ENCODE peak calls at places on chromosomes 5 and 9, in four cellular contexts. D is heart left ventricle, Z is Peyer's patch, R is GM12878. B is an unnamed sample.
A peak's percentile ranks its signal among the peaks of the same experiment; 100 is the strongest.

GRCh38 chr5:94276751-94277150 is 341.7 kb downstream of the KIAA0825 start:
- DNase-seq in D (no peak), Z (no peak), R (no peak), B (peak; percentile 17)

GRCh38 chr9:16171851-16172250 is 619.0 kb downstream of the CCDC171 start:
- DNase-seq in D (no peak), Z (no peak), R (no peak), B (no peak)

GRCh38 chr5:36777105-36777757 is 99.3 kb upstream of the NIPBL start:
- DNase-seq in D (no peak), Z (peak; percentile 55), R (no peak), B (peak; percentile 19)

GRCh38 chr5:62259699-62260220 is 46.2 kb upstream of the KIF2A start:
- DNase-seq in D (no peak), Z (no peak), R (no peak), B (peak; percentile 13)

GRCh38 chr5:157167219-157167621 is 1.2 kb upstream of the GARIN3 start:
- DNase-seq in D (no peak), Z (no peak), R (peak; percentile 16), B (peak; percentile 31)

GRCh38 chr5:109830955-109831502 is 141.3 kb downstream of the MAN2A1 start:
- DNase-seq in D (no peak), Z (no peak), R (no peak), B (no peak)

GRCh38 chr9:114869845-114870244 is 60.5 kb downstream of the TNFSF8 start:
- DNase-seq in D (no peak), Z (peak; percentile 66), R (no peak), B (no peak)

GRCh38 chr9:71509054-71509453 is 259.3 kb downstream of the CEMIP2 start:
- DNase-seq in D (no peak), Z (no peak), R (no peak), B (no peak)

GRCh38 chr5:73899055-73899454 is 273.1 kb downstream of the ARHGEF28 start:
- DNase-seq in D (no peak), Z (no peak), R (peak; percentile 75), B (peak; percentile 19)

GRCh38 chr5:133859073-133859472 is 109.4 kb downstream of the C5orf15 start:
- DNase-seq in D (no peak), Z (no peak), R (no peak), B (no peak)

GRCh38 chr5:59923465-59923864 is 29.9 kb upstream of the PDE4D start:
- DNase-seq in D (no peak), Z (no peak), R (no peak), B (peak; percentile 23)

GRCh38 chr5:39608024-39608423 is 183.2 kb upstream of the DAB2 start:
- DNase-seq in D (no peak), Z (no peak), R (no peak), B (peak; percentile 12)

GRCh38 chr9:5909999-5910398 is 19.3 kb downstream of the MLANA start:
- DNase-seq in D (no peak), Z (no peak), R (no peak), B (peak; percentile 14)

GRCh38 chr5:136023935-136024645 is 4.7 kb upstream of the TGFBI start:
- DNase-seq in D (no peak), Z (no peak), R (no peak), B (peak; percentile 75)

GRCh38 chr9:4242239-4242638 is 57.6 kb downstream of the GLIS3 start:
- DNase-seq in D (no peak), Z (no peak), R (no peak), B (no peak)

GRCh38 chr5:438481-438981 is 4.4 kb upstream of the EXOC3 start:
- DNase-seq in D (peak; percentile 46), Z (peak; percentile 38), R (no peak), B (no peak)

DNA sequence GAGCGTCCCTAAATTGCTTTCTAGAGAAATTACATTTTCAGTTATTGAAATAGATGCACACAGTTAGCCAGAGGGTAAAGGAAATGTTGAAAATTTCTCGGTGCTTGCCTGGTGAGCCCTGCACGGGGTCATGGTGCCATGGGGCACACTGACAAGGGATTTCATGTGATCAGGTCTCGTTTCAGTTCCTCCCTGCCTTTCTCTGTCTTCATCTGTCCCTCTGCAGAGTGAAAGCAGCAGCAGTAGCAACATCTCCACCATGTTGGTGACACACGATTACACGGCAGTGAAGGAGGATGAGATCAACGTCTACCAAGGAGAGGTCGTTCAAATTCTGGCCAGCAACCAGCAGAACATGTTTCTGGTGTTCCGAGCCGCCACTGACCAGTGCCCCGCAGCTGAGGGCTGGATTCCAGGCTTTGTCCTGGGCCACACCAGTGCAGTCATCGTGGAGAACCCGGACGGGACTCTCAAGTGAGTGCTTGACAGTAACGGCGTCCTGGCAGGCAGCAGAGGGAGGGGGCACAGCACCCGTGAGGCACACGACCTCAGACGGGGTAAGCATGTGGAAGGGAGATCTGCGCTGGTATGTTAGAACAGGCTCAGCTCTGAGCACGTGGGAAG is 89.1 kb upstream of the OTULINL start:
- DNase-seq in D (no peak), Z (no peak), R (no peak), B (no peak)
- H3K36me3 ChIP-seq in D (peaks cover 17% of the 10 kb centered on the region), Z (peaks cover 83% of the 10 kb centered on the region), R (peaks cover 22% of the 10 kb centered on the region), B (peaks cover 85% of the 10 kb centered on the region)

GRCh38 chr5:150177721-150178120 is 11.1 kb downstream of the CDX1 start:
- DNase-seq in D (no peak), Z (no peak), R (no peak), B (no peak)

GRCh38 chr5:150175536-150175935 is 9.0 kb downstream of the CDX1 start:
- DNase-seq in D (no peak), Z (no peak), R (no peak), B (peak; percentile 26)

GRCh38 chr5:150178262-150178661 is 11.6 kb upstream of the SLC6A7 start:
- DNase-seq in D (no peak), Z (peak; percentile 78), R (no peak), B (no peak)

GRCh38 chr5:150175076-150175475 is 8.5 kb downstream of the CDX1 start:
- DNase-seq in D (no peak), Z (no peak), R (no peak), B (no peak)

DNA sequence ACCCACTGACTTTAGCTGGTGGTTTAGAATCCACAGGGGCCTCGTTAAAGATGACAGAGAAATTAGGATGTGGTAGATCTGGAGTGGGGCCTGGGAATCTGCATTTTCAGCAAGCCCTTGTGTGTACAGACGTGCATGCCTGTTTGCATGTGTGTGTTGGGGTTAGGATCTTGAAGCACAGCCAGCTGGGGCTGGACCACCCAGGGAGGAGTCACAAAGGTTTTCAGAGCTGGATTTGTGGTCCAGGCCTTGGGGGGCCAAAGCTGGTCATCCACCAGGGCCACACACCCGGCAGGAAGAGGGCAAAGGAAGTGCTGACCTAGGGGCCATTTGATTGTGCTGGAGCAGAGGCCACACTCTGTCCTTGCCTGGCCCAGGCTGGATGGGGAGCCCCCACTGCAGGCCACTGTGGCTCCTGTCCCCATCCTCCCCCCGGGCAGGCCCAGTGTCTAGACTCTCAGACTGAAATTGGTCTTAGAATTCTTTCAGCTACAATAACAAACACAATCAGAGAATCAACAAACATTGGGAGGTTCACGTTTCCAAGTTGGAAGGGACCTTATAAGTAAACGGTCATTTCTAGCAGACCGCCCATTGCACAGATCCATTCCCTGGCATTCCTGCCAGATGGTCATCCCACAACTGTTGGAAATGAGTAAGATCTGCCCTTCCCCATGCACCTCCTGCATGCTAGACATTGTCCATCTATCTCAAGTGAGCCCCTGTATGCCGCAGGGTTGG is 10.3 kb downstream of the CDX1 start:
- DNase-seq in D (no peak), Z (no peak), R (no peak), B (no peak)
- H3K4me1 ChIP-seq in D (peaks cover 17% of the 10 kb centered on the region), Z (peaks cover 8% of the 10 kb centered on the region), R (no peaks in the 10 kb centered on the region), B (peaks cover 26% of the 10 kb centered on the region)

DNA sequence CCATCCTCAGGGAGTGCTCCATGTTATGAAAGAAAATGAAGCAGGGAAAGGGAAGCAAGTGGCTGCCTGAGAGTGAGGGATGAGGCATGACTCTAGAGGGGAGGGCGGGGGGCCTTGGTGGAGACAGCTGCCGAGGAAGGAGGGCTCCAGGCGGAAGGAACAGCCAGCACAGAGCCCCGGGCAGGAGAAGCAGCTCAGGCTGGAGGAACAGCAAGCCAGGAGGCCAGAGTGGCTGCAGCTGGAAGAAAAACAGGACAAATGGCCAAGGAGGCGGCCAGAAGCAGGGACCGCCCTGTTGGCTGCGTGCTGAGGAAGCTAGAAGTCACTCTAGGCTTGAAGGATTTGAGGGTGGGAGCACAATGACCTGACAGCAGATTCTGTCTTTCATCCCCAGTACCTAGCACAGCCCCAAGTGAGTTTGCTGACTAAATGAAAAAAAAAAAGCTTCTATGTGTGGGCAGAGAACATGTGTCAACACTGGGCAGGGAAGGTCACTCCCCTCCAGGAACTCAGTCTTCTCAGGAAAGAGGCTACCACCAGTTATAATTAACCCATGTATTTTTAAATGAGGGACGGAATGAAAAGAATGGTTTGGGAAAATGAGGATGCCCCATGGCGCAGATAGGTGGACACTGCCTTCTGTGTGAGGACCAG is 142.8 kb downstream of the DCP2 start:
- DNase-seq in D (peak; percentile 82), Z (peak; percentile 49), R (no peak), B (no peak)
- H3K36me3 ChIP-seq in D (no peaks in the 10 kb centered on the region), Z (no peaks in the 10 kb centered on the region), R (no peaks in the 10 kb centered on the region), B (no peaks in the 10 kb centered on the region)

GRCh38 chr5:66929281-66929680 is 267.3 kb downstream of the CD180 start:
- DNase-seq in D (no peak), Z (no peak), R (no peak), B (no peak)

GRCh38 chr5:66933066-66933465 is 263.5 kb downstream of the CD180 start:
- DNase-seq in D (no peak), Z (no peak), R (no peak), B (peak; percentile 39)

GRCh38 chr5:66932446-66932845 is 264.2 kb downstream of the CD180 start:
- DNase-seq in D (no peak), Z (no peak), R (no peak), B (peak; percentile 67)

GRCh38 chr5:66929995-66930394 is 266.6 kb downstream of the CD180 start:
- DNase-seq in D (no peak), Z (no peak), R (no peak), B (no peak)

DNA sequence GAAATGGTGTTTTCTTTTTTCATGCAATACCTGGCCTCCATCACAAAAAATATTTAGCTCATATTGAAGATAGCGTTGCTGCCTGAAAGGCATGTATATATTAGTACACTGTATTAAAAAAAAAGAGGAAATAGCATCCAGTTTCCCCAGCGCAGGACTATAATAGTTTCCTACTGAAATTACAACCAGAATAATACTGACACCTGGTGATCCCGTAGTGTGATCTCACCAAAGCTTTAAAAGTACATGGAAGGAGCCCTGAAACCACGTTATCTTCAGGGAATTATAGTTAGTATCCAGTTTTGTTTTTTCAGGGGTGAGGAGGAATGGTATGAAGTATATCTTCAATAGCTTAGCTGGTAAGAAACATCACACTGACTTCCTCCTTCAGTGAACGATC is 264.9 kb downstream of the CD180 start:
- DNase-seq in D (no peak), Z (no peak), R (no peak), B (no peak)
- H3K4me1 ChIP-seq in D (no peaks in the 10 kb centered on the region), Z (no peaks in the 10 kb centered on the region), R (no peaks in the 10 kb centered on the region), B (no peaks in the 10 kb centered on the region)

GRCh38 chr9:134035041-134036039 is 10.1 kb downstream of the BRD3OS start:
- DNase-seq in D (no peak), Z (no peak), R (no peak), B (no peak)
- H3K36me3 ChIP-seq in D (peaks cover 32% of the 10 kb centered on the region), Z (peaks cover 86% of the 10 kb centered on the region), R (no peaks in the 10 kb centered on the region), B (peaks cover 68% of the 10 kb centered on the region)

DNA sequence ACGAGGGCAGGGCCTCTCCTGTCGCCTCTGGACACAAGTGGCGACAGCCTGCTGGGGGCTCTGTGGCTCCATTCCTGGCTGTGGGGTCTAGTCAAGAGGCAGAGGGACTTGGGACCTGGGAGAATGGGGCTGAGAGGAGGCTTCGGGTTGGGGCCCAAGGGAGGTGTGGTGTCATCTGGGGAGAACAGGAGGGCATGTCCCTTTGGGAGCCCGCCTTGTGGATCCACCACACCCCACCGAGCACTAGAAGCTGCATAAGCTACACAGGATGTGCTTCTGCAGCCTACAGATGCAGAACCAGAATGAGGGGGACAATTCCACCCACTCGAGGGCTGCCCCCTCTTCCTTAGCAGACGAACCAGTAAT is 3.9 kb upstream of the MAN1B1 start:
- DNase-seq in D (no peak), Z (no peak), R (no peak), B (no peak)
- H3K4me1 ChIP-seq in D (peaks cover 15% of the 10 kb centered on the region), Z (peaks cover 18% of the 10 kb centered on the region), R (peaks cover 33% of the 10 kb centered on the region), B (peaks cover 44% of the 10 kb centered on the region)